ENCODE peak calls at places on chromosomes 6 and 20, in eight cellular contexts. L, J, M, K, V, T, N and E are unnamed samples.
A peak's percentile ranks its signal among the peaks of the same experiment; 100 is the strongest.

GRCh38 chr6:170135461-170135820 is 155.4 kb downstream of the DLL1 start:
- DNase-seq in L (no peak), J (no peak), M (no peak), K (no peak), V (no peak), T (no peak), N (no peak), E (no peak)

GRCh38 chr20:24781061-24781980 is 167.7 kb upstream of the CST7 start:
- DNase-seq in L (no peak), J (peak; percentile 39), M (peak; percentile 36), K (peak; percentile 55), V (peak; percentile 71), T (no peak), N (no peak), E (peak; percentile 51)

GRCh38 chr6:13523826-13524622 is 36.6 kb upstream of the GFOD1 start:
- DNase-seq in L (no peak), J (no peak), M (no peak), K (no peak), V (no peak), T (no peak), N (no peak), E (no peak)

GRCh38 chr20:57301026-57301425 is 28.6 kb upstream of the SPO11 start:
- DNase-seq in L (no peak), J (no peak), M (no peak), K (no peak), V (no peak), T (no peak), N (no peak), E (no peak)

GRCh38 chr20:57293998-57294397 is 27.6 kb upstream of the BMP7 start:
- DNase-seq in L (no peak), J (no peak), M (no peak), K (no peak), V (no peak), T (no peak), N (no peak), E (no peak)

GRCh38 chr20:33275871-33276270 is 7.1 kb upstream of the BPIFB1 start:
- DNase-seq in L (no peak), J (no peak), M (no peak), K (no peak), V (no peak), T (no peak), N (no peak), E (no peak)

GRCh38 chr20:41314386-41314785 is 3.1 kb downstream of the ZHX3 start:
- DNase-seq in L (no peak), J (no peak), M (no peak), K (no peak), V (no peak), T (no peak), N (no peak), E (no peak)

GRCh38 chr20:22949710-22950109 is 85.4 kb upstream of the SSTR4 start:
- DNase-seq in L (no peak), J (no peak), M (no peak), K (no peak), V (no peak), T (no peak), N (no peak), E (peak; percentile 26)

GRCh38 chr6:170402318-170403040 is 95.9 kb downstream of the FAM120B start:
- DNase-seq in L (no peak), J (no peak), M (no peak), K (no peak), V (no peak), T (no peak), N (no peak), E (no peak)

GRCh38 chr6:121851056-121851455 is 415.6 kb downstream of the GJA1 start:
- DNase-seq in L (no peak), J (no peak), M (peak; percentile 17), K (no peak), V (no peak), T (no peak), N (no peak), E (no peak)

GRCh38 chr6:20574355-20574754 is 40.1 kb downstream of the CDKAL1 start:
- DNase-seq in L (no peak), J (no peak), M (no peak), K (no peak), V (no peak), T (no peak), N (no peak), E (no peak)

GRCh38 chr20:44033873-44034272 is 119.2 kb downstream of the TOX2 start:
- DNase-seq in L (no peak), J (no peak), M (no peak), K (no peak), V (no peak), T (no peak), N (no peak), E (no peak)

DNA sequence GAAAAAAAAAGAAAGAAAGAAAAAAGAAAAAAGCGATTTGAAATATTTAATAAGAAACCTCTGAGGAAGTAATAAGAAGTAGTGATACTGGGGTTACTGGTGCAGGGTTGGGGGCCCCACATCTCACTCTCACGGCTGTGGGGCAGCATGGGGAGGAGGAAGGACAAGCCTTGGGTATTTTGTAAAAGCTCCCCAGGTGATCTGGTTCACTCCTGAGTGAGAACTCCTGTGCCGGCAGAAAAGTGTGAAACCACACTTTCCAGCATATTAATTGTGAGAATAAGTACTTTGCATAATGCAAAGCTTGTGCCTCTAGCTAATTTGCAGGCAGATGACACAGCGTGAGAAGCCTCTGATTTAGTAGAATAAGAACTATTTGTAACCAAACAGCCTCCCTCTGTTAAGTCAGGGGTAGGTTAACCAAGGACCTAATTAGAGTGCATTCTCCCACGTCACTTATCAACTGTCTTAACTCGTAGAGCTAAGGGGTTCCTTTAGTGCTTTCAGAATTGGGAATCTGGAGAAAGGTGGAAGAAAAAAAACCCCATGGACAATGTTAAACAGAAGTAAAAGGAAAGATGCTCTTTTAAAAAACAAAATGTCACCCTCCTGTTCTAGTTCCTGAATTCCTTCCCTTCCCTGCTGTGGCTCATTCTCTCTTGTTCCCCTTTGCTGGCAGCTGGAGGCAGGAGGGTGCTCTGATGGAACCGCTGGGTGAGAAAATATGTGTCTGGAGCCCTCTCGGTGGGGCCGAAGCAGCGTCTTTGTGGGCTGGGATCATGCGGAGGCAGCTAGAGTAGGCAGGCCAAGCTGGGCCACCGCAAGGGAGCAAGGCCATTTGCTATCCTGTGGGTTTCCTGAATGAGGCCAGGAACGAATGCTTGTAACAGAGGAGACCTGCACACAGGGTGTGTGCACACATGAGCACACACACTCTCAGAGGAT is 108.7 kb downstream of the FYN start:
- DNase-seq in L (no peak), J (no peak), M (no peak), K (no peak), V (no peak), T (no peak), N (peak; percentile 94), E (no peak)
- TF ChIP-seq RAD21 in L (no peak), J (no peak), M (no peak), K (peak; percentile 15), V (no peak), T (no peak), N (peak; percentile 16), E (no peak)

GRCh38 chr6:57097596-57097995 is 7.6 kb downstream of the ZNF451 start:
- DNase-seq in L (no peak), J (no peak), M (peak; percentile 59), K (no peak), V (no peak), T (no peak), N (no peak), E (no peak)
- TF ChIP-seq RAD21 in L (no peak), J (no peak), M (no peak), K (no peak), V (no peak), T (no peak), N (no peak), E (no peak)

GRCh38 chr20:34943808-34944568 is 11.6 kb downstream of the GSS start:
- DNase-seq in L (peak; percentile 16), J (no peak), M (peak; percentile 61), K (no peak), V (no peak), T (no peak), N (no peak), E (no peak)

GRCh38 chr20:34942301-34942700 is 13.3 kb downstream of the GSS start:
- DNase-seq in L (no peak), J (no peak), M (no peak), K (no peak), V (no peak), T (no peak), N (no peak), E (no peak)

GRCh38 chr20:34941224-34941623 is 14.4 kb downstream of the GSS start:
- DNase-seq in L (no peak), J (no peak), M (peak; percentile 10), K (no peak), V (no peak), T (no peak), N (no peak), E (no peak)

GRCh38 chr20:34938466-34939163 is 17.0 kb downstream of the GSS start:
- DNase-seq in L (no peak), J (no peak), M (no peak), K (no peak), V (no peak), T (no peak), N (no peak), E (no peak)

DNA sequence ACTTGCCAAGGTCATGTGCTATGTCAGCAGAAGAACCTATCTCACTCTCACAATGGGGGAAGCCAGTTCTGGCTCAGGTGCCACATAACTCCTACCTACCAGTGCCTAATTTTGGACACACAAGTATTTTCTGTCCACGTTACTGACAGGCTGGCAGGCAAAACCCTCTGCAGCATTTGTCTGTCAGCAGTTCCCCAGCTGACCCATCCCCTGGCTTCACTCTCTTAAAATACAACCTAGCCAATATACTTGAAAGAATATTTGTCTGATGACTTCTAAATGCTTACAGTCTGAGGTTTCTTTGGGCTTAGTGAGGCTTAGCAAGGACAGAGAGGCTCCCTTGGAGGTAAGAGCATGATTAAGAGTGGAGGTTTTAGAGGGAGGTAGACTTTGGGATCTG is 15.5 kb downstream of the GSS start:
- DNase-seq in L (no peak), J (no peak), M (peak; percentile 5), K (no peak), V (no peak), T (no peak), N (no peak), E (no peak)
- TF ChIP-seq RAD21 in L (no peak), J (no peak), M (no peak), K (no peak), V (no peak), T (no peak), N (no peak), E (no peak)

GRCh38 chr20:19757487-19757972 is 528 bp upstream of the RIN2 start:
- DNase-seq in L (no peak), J (peak; percentile 60), M (peak; percentile 70), K (peak; percentile 83), V (peak; percentile 82), T (no peak), N (no peak), E (peak; percentile 58)
- TF ChIP-seq RAD21 in L (no peak), J (no peak), M (no peak), K (no peak), V (no peak), T (no peak), N (no peak), E (no peak)